ENCODE peak calls at places on chromosomes 12 and 14, in five cellular contexts. R is Peyer's patch, G is cardiac fibroblast, S is fibroblast of pulmonary artery, N is fibroblast of mammary gland. O is an unnamed sample.

GRCh38 chr12:80710727-80711066 is 3.3 kb downstream of the MYF6 start:
- DNase-seq in R (no peak), G (no peak), S (no peak), N (no peak), O (no peak)

GRCh38 chr12:16606201-16606849 is 363 bp upstream of the LMO3 start:
- DNase-seq in R (no peak), G (peak), S (peak), N (peak), O (no peak)

GRCh38 chr12:24898606-24899005 is 50.3 kb downstream of the BCAT1 start:
- DNase-seq in R (no peak), G (peak), S (peak), N (peak), O (no peak)

GRCh38 chr12:127170271-127171180 is 1096.4 kb upstream of the TMEM132C start:
- DNase-seq in R (no peak), G (no peak), S (no peak), N (peak), O (no peak)

GRCh38 chr12:111954974-111955373 is 58.0 kb downstream of the TMEM116 start:
- DNase-seq in R (no peak), G (no peak), S (no peak), N (no peak), O (no peak)

GRCh38 chr12:53186745-53187144 is 6.0 kb upstream of the CSAD start:
- DNase-seq in R (no peak), G (no peak), S (no peak), N (no peak), O (no peak)

GRCh38 chr14:64997108-64997794 is 10.6 kb downstream of the FNTB start:
- DNase-seq in R (no peak), G (no peak), S (no peak), N (peak), O (no peak)

GRCh38 chr12:70290126-70290525 is 46.9 kb downstream of the CNOT2 start:
- DNase-seq in R (no peak), G (peak), S (no peak), N (no peak), O (no peak)

GRCh38 chr14:73266317-73266716 is 29.0 kb downstream of the PAPLN start:
- DNase-seq in R (peak), G (no peak), S (no peak), N (no peak), O (no peak)

GRCh38 chr14:100538566-100539318 is 48.5 kb downstream of the BEGAIN start:
- DNase-seq in R (peak), G (no peak), S (no peak), N (no peak), O (no peak)

GRCh38 chr14:70871863-70872677 is 35.2 kb upstream of the PCNX1 start:
- DNase-seq in R (no peak), G (no peak), S (no peak), N (no peak), O (peak)

GRCh38 chr12:50725011-50725899 is 38.6 kb upstream of the ATF1 start:
- DNase-seq in R (no peak), G (peak), S (peak), N (peak), O (no peak)

GRCh38 chr12:13390381-13390856 is 193.9 kb downstream of the EMP1 start:
- DNase-seq in R (peak), G (peak), S (peak), N (peak), O (no peak)

GRCh38 chr14:58362798-58363412 is 32.8 kb upstream of the TOMM20L start:
- DNase-seq in R (no peak), G (peak), S (peak), N (peak), O (no peak)

GRCh38 chr12:120438495-120439198 is 734 bp downstream of the COX6A1 start:
- DNase-seq in R (no peak), G (no peak), S (no peak), N (no peak), O (no peak)

GRCh38 chr14:63045234-63045611 is at the start of gene KCNH5:
- DNase-seq in R (peak), G (peak), S (peak), N (peak), O (peak)

GRCh38 chr12:132449565-132450390 is 40.2 kb upstream of the FBRSL1 start:
- DNase-seq in R (no peak), G (no peak), S (no peak), N (no peak), O (peak)

GRCh38 chr12:50579757-50580267 is 75.0 kb downstream of the DIP2B start:
- DNase-seq in R (no peak), G (no peak), S (no peak), N (peak), O (no peak)

GRCh38 chr14:49861923-49862673 is 9.5 kb upstream of the NEMF start:
- DNase-seq in R (peak), G (peak), S (peak), N (peak), O (peak)

GRCh38 chr14:85233756-85234545 is 296.0 kb upstream of the FLRT2 start:
- DNase-seq in R (no peak), G (peak), S (peak), N (peak), O (no peak)

GRCh38 chr12:132176920-132177551 is 32.8 kb downstream of the NOC4L start:
- DNase-seq in R (no peak), G (no peak), S (no peak), N (no peak), O (no peak)

GRCh38 chr14:31619440-31619839 is 58.2 kb downstream of the NUBPL start:
- DNase-seq in R (no peak), G (no peak), S (no peak), N (no peak), O (no peak)

GRCh38 chr12:2386566-2386965 is 333.8 kb downstream of the CACNA1C start:
- DNase-seq in R (no peak), G (no peak), S (no peak), N (no peak), O (no peak)

GRCh38 chr12:49868952-49869815 is 26.3 kb upstream of the BCDIN3D start:
- DNase-seq in R (no peak), G (peak), S (peak), N (peak), O (no peak)

GRCh38 chr12:7157391-7157790 is 27.2 kb downstream of the CLSTN3 start:
- DNase-seq in R (no peak), G (no peak), S (no peak), N (no peak), O (no peak)

GRCh38 chr12:114221136-114221838 is 184.7 kb downstream of the TBX5 start:
- DNase-seq in R (no peak), G (peak), S (peak), N (peak), O (no peak)

GRCh38 chr12:95286713-95287112 is 69.1 kb downstream of the VEZT start:
- DNase-seq in R (no peak), G (no peak), S (no peak), N (no peak), O (no peak)

GRCh38 chr14:96098309-96098998 is 59.3 kb downstream of the C14orf132 start:
- DNase-seq in R (no peak), G (peak), S (peak), N (peak), O (peak)

GRCh38 chr14:101019541-101019940 is 116.0 kb upstream of the RTL1 start:
- DNase-seq in R (peak), G (no peak), S (no peak), N (no peak), O (no peak)

GRCh38 chr14:91317381-91318313 is 73.1 kb upstream of the GPR68 start:
- DNase-seq in R (peak), G (peak), S (peak), N (peak), O (peak)

GRCh38 chr12:53065975-53066593 is 13.1 kb downstream of the SPRYD3 start:
- DNase-seq in R (peak), G (peak), S (peak), N (peak), O (peak)

GRCh38 chr12:68746572-68747180 is 700 bp downstream of the SLC35E3 start:
- DNase-seq in R (peak), G (peak), S (peak), N (peak), O (peak)

GRCh38 chr12:129771238-129771637 is 132.6 kb downstream of the TMEM132D start:
- DNase-seq in R (no peak), G (no peak), S (no peak), N (no peak), O (no peak)

GRCh38 chr12:51601241-51601640 is 10.2 kb downstream of the SCN8A start:
- DNase-seq in R (no peak), G (no peak), S (no peak), N (no peak), O (no peak)

GRCh38 chr14:100610511-100611217 is 23.4 kb upstream of the BEGAIN start:
- DNase-seq in R (peak), G (no peak), S (no peak), N (peak), O (no peak)

GRCh38 chr14:65492277-65492676 is 79.7 kb downstream of the FUT8 start:
- DNase-seq in R (no peak), G (no peak), S (no peak), N (no peak), O (no peak)

DNA sequence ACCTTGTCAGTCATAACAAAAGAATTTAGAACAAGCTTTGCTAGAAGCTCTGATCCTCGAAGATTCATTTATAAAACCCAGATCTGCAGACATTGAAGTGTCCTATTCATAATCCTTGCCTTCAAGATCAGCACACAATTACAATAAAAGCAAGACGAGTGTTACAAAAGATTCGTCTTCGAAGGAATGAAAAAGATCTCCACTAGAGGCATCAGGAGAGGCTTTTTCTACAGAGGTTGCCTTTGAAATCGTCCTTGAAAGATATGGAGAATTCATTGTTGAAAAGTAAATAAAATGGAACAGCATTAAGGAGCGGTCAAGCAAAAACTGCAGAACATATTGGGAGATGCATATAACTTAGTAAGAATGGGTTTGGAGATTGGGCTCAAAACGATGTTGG is 146.4 kb downstream of the BMP4 start:
- DNase-seq in R (no peak), G (no peak), S (no peak), N (no peak), O (no peak)
- TF ChIP-seq CTCF in R (no peak), G (no peak), S (no peak), N (no peak), O (no peak)

GRCh38 chr12:85422766-85423165 is 142.7 kb downstream of the ALX1 start:
- DNase-seq in R (no peak), G (no peak), S (no peak), N (no peak), O (no peak)

GRCh38 chr12:85425349-85425612 is 145.3 kb downstream of the ALX1 start:
- DNase-seq in R (no peak), G (no peak), S (no peak), N (no peak), O (no peak)

GRCh38 chr12:85425926-85426325 is 145.9 kb downstream of the ALX1 start:
- DNase-seq in R (no peak), G (no peak), S (no peak), N (no peak), O (no peak)

GRCh38 chr12:85423947-85424346 is 143.9 kb downstream of the ALX1 start:
- DNase-seq in R (no peak), G (no peak), S (no peak), N (no peak), O (no peak)

DNA sequence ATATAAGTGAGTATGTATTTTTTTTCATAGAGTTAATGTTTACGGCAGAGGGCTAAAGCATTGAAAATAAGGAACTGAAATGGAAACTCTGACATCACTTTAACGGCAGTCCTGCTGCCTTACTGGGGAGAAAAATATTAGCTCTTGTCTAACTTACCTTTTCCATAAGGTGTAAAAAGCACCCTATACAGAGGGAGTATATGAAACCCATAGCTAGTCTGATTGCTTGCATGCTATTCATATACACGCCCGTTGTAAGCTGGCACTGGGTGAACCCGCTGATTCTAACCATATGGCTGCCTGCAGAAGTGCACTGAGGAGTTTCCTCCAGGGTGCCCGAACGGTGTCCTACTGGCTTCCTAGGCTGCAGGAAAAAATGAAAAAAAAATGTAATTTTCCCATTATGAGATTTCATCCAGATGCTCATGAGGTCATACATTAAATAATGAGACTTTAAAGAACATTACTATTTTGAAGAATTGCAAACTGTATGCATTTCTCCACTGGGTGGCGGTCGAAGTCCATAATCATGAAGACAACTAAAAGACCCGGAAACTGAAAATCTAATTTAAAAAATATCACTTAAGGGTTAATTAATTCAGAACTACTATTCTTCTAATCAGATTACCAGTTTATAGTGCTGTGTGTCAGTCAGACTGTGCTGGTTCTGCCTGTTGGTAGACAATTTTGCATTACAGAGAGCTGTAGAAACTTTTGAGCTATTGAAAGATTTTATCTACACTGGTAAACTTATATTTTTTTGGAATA is 144.7 kb downstream of the ALX1 start:
- DNase-seq in R (no peak), G (peak), S (peak), N (peak), O (peak)
- TF ChIP-seq CTCF in R (peak), G (peak), S (peak), N (peak), O (peak)

GRCh38 chr12:92226961-92227360 is 81.3 kb upstream of the BTG1 start:
- DNase-seq in R (no peak), G (no peak), S (no peak), N (no peak), O (no peak)
- TF ChIP-seq CTCF in R (no peak), G (no peak), S (no peak), N (no peak), O (no peak)

DNA sequence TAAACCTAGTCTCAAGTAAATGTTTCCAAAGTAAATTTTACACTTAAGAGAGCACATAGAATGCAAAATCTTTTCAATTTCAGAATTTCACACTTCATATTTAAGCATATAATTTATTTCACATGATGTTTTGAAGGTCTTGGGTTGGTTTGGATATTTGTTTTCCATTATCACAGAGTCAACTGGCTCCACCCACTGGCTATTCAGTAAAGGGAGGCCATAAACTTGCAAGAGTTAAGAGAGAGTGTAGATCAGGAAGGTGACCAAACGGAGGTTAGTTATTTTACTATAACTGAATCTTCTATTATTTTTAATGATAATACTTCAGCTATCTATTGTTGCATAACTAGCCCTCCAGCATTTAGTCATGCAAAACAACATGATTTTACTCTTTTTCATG is 6.2 kb upstream of the CPNE8 start:
- DNase-seq in R (no peak), G (peak), S (no peak), N (peak), O (no peak)
- TF ChIP-seq CTCF in R (no peak), G (no peak), S (no peak), N (no peak), O (no peak)

DNA sequence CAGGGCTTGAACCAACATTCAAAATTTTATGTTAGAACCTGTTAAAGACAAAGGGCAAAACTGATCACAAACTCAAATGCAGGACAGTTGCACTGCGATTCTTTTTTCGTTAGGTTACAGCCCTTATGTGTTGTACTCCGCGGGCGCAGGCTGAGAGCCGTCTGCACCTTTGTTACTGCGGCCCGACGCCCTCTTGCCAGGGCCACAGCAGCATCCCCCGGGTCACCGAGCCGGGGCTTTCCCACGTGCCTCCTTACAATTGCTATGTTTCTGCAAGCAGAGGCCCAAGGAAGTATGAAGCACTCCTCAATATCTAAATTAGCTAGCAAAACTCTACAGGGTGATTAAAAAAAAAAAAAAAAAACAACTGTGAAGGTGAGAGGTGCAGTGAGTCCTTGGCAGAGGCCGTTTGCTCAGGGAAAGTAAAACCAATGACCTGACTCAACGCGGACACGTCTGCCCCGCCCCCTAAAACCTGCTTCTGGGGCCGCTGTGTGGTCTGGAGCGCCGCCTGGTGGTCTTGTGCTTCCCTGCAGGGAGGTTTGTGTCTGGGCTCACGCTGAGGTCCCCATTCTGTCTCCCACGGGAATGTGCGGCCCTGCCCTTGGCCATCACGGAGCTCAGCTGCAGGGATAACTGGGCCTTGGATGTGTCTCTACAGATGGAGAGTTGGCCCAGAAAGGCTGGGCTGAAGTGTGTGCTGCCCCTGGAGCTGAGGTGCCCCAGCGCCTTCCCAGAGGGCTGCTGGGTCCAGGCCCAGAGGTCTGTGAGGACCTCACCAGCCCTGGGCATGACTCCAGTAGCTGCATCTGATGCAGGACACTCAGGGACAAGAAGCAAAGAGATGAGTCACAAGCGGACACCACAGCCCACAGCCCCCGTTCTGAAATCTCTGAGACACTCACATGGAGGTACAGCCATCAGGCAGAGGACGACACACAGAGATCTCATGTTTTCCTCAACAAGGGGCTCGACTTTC is 418.5 kb downstream of the TMEM121 start:
- DNase-seq in R (peak), G (no peak), S (no peak), N (peak), O (peak)
- TF ChIP-seq CTCF in R (peak), G (peak), S (no peak), N (peak), O (peak)

DNA sequence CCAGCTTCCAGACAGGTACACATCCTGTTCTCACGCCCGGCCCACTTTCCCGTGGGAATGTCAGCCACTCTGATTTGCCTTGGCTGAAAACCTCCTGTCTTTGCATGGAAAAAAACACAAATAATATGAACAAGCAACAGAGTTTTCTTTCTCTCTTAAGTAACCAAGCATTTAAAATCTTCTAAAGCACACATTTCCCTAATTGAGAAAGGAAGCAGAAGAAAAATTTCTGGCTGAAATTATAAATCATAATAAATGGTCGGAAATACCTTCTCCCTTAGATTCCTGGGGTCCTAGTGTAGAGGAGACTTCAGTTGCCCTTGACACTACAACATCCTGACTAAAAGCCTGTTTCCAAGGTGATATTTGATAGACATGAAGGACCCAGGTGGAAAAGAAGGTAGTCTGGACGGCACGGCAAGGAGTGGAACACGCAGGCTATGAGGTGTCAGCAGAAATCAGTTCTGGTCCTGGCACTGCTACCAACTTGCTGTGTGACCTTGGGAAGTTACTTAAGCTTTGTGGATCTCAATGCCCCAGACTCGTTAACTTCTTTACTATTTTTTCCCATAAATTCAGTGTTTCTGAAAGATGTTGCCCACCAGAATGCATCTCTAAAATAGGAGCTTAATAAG is 37.0 kb upstream of the BCL2L14 start:
- DNase-seq in R (no peak), G (no peak), S (no peak), N (no peak), O (no peak)
- TF ChIP-seq CTCF in R (no peak), G (no peak), S (no peak), N (no peak), O (no peak)

DNA sequence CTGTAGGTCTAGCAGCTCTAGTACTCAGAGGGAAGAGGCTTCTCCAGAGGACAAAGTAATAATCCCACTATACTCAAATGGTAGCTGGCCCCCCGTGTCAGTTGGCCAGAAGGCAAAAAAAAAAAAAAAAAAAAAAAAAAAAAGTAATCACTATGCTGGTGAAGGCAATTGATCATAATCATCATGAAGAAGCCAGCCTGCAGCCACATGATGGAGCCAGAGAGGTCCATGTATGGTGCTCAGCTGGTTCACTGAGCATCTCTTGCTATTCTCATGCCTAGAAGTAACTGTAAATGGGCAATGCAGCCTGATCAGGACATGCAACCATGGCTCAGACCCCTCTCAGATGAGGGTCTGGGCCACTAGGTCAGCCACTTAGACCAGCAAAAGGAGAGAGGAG is 378.8 kb downstream of the MED13L start:
- DNase-seq in R (no peak), G (no peak), S (no peak), N (no peak), O (peak)
- TF ChIP-seq CTCF in R (no peak), G (no peak), S (no peak), N (peak), O (no peak)

O was measured in activated CD8-positive, alpha-beta T cell treated with anti-CD3 and anti-CD28 coated beads for 36 hours.